ENCODE peak calls at places on chromosome 5, in six cellular contexts. One of them, this sample, is unnamed.

GRCh38 chr5:93800988-93801811 is 59.8 kb upstream of the POU5F2 start:
- DNase-seq in fibroblast of pulmonary artery: peak
- DNase-seq in AG10803: peak
- DNase-seq in endodermal cell: no peak
- DNase-seq in psoas muscle: peak
- DNase-seq in cardiac fibroblast: peak
- DNase-seq in this sample: no peak

GRCh38 chr5:137340899-137341298 is 158.2 kb downstream of the SPOCK1 start:
- DNase-seq in cardiac fibroblast: no peak
- DNase-seq in endodermal cell: no peak
- DNase-seq in psoas muscle: no peak
- DNase-seq in fibroblast of pulmonary artery: no peak
- DNase-seq in AG10803: no peak
- DNase-seq in this sample: no peak

GRCh38 chr5:1925111-1926070 is 42.7 kb upstream of the IRX4 start:
- DNase-seq in AG10803: no peak
- DNase-seq in fibroblast of pulmonary artery: no peak
- DNase-seq in psoas muscle: no peak
- DNase-seq in cardiac fibroblast: no peak
- DNase-seq in endodermal cell: peak
- DNase-seq in this sample: no peak

GRCh38 chr5:159458217-159458711 is 128.0 kb upstream of the IL12B start:
- DNase-seq in endodermal cell: peak
- DNase-seq in fibroblast of pulmonary artery: no peak
- DNase-seq in AG10803: no peak
- DNase-seq in psoas muscle: no peak
- DNase-seq in cardiac fibroblast: no peak
- DNase-seq in this sample: no peak

GRCh38 chr5:166436857-166437256 is 1854.6 kb upstream of the WWC1 start:
- DNase-seq in AG10803: no peak
- DNase-seq in psoas muscle: no peak
- DNase-seq in endodermal cell: no peak
- DNase-seq in cardiac fibroblast: peak
- DNase-seq in fibroblast of pulmonary artery: peak
- DNase-seq in this sample: no peak

GRCh38 chr5:61777292-61777691 is 445.2 kb downstream of the ZSWIM6 start:
- DNase-seq in endodermal cell: no peak
- DNase-seq in cardiac fibroblast: no peak
- DNase-seq in psoas muscle: no peak
- DNase-seq in AG10803: no peak
- DNase-seq in fibroblast of pulmonary artery: no peak
- DNase-seq in this sample: no peak

GRCh38 chr5:41433552-41434181 is 76.7 kb downstream of the PLCXD3 start:
- DNase-seq in fibroblast of pulmonary artery: no peak
- DNase-seq in endodermal cell: peak
- DNase-seq in AG10803: no peak
- DNase-seq in psoas muscle: no peak
- DNase-seq in cardiac fibroblast: no peak
- DNase-seq in this sample: no peak

GRCh38 chr5:45695011-45695667 is 1.0 kb downstream of the HCN1 start:
- DNase-seq in cardiac fibroblast: no peak
- DNase-seq in AG10803: no peak
- DNase-seq in endodermal cell: peak
- DNase-seq in psoas muscle: no peak
- DNase-seq in fibroblast of pulmonary artery: no peak
- DNase-seq in this sample: no peak

GRCh38 chr5:66661149-66661548 is 65.0 kb downstream of the MAST4 start:
- DNase-seq in AG10803: peak
- DNase-seq in fibroblast of pulmonary artery: peak
- DNase-seq in endodermal cell: no peak
- DNase-seq in psoas muscle: peak
- DNase-seq in cardiac fibroblast: peak
- DNase-seq in this sample: no peak

GRCh38 chr5:24855485-24855884 is 210.7 kb upstream of the CDH10 start:
- DNase-seq in AG10803: no peak
- DNase-seq in endodermal cell: peak
- DNase-seq in psoas muscle: no peak
- DNase-seq in fibroblast of pulmonary artery: no peak
- DNase-seq in cardiac fibroblast: no peak
- DNase-seq in this sample: no peak

GRCh38 chr5:133746834-133747233 is 134.5 kb upstream of the FSTL4 start:
- DNase-seq in psoas muscle: no peak
- DNase-seq in cardiac fibroblast: no peak
- DNase-seq in AG10803: no peak
- DNase-seq in fibroblast of pulmonary artery: no peak
- DNase-seq in endodermal cell: peak
- DNase-seq in this sample: peak

GRCh38 chr5:142780871-142781270 is 10.7 kb downstream of the ARHGAP26 start:
- DNase-seq in cardiac fibroblast: no peak
- DNase-seq in fibroblast of pulmonary artery: no peak
- DNase-seq in endodermal cell: peak
- DNase-seq in psoas muscle: no peak
- DNase-seq in AG10803: no peak
- DNase-seq in this sample: no peak

GRCh38 chr5:71887680-71888079 is 168.6 kb downstream of the CARTPT start:
- DNase-seq in fibroblast of pulmonary artery: peak
- DNase-seq in endodermal cell: no peak
- DNase-seq in AG10803: peak
- DNase-seq in cardiac fibroblast: peak
- DNase-seq in psoas muscle: no peak
- DNase-seq in this sample: peak

GRCh38 chr5:35862126-35862525 is 5.4 kb downstream of the IL7R start:
- DNase-seq in fibroblast of pulmonary artery: no peak
- DNase-seq in AG10803: no peak
- DNase-seq in endodermal cell: no peak
- DNase-seq in psoas muscle: no peak
- DNase-seq in cardiac fibroblast: no peak
- DNase-seq in this sample: no peak

GRCh38 chr5:35863159-35863558 is 6.5 kb downstream of the IL7R start:
- DNase-seq in endodermal cell: no peak
- DNase-seq in psoas muscle: no peak
- DNase-seq in AG10803: no peak
- DNase-seq in cardiac fibroblast: no peak
- DNase-seq in fibroblast of pulmonary artery: no peak
- DNase-seq in this sample: no peak

GRCh38 chr5:35859101-35859661 is 2.5 kb downstream of the IL7R start:
- DNase-seq in psoas muscle: no peak
- DNase-seq in AG10803: peak
- DNase-seq in cardiac fibroblast: no peak
- DNase-seq in fibroblast of pulmonary artery: peak
- DNase-seq in endodermal cell: no peak
- DNase-seq in this sample: no peak

GRCh38 chr5:35861718-35862117 is 5.0 kb downstream of the IL7R start:
- DNase-seq in endodermal cell: no peak
- DNase-seq in psoas muscle: no peak
- DNase-seq in cardiac fibroblast: no peak
- DNase-seq in fibroblast of pulmonary artery: no peak
- DNase-seq in AG10803: peak
- DNase-seq in this sample: no peak

GRCh38 chr5:35860686-35861085 is 4.0 kb downstream of the IL7R start:
- DNase-seq in fibroblast of pulmonary artery: no peak
- DNase-seq in psoas muscle: no peak
- DNase-seq in cardiac fibroblast: no peak
- DNase-seq in endodermal cell: no peak
- DNase-seq in AG10803: peak
- DNase-seq in this sample: no peak
- H3K4me3 ChIP-seq in fibroblast of pulmonary artery: no peak
- H3K4me3 ChIP-seq in psoas muscle: no peak
- H3K4me3 ChIP-seq in cardiac fibroblast: no peak
- H3K4me3 ChIP-seq in endodermal cell: no peak
- H3K4me3 ChIP-seq in AG10803: no peak
- H3K4me3 ChIP-seq in this sample: no peak

GRCh38 chr5:175788155-175788787 is 83.1 kb upstream of the CPLX2 start:
- DNase-seq in cardiac fibroblast: no peak
- DNase-seq in psoas muscle: no peak
- DNase-seq in fibroblast of pulmonary artery: no peak
- DNase-seq in AG10803: no peak
- DNase-seq in endodermal cell: no peak
- DNase-seq in this sample: no peak

GRCh38 chr5:175784230-175784629 is 87.1 kb upstream of the CPLX2 start:
- DNase-seq in psoas muscle: no peak
- DNase-seq in AG10803: no peak
- DNase-seq in fibroblast of pulmonary artery: no peak
- DNase-seq in cardiac fibroblast: no peak
- DNase-seq in endodermal cell: no peak
- DNase-seq in this sample: no peak

GRCh38 chr5:175790796-175791195 is 80.6 kb upstream of the CPLX2 start:
- DNase-seq in psoas muscle: no peak
- DNase-seq in endodermal cell: no peak
- DNase-seq in AG10803: no peak
- DNase-seq in cardiac fibroblast: no peak
- DNase-seq in fibroblast of pulmonary artery: no peak
- DNase-seq in this sample: no peak

DNA sequence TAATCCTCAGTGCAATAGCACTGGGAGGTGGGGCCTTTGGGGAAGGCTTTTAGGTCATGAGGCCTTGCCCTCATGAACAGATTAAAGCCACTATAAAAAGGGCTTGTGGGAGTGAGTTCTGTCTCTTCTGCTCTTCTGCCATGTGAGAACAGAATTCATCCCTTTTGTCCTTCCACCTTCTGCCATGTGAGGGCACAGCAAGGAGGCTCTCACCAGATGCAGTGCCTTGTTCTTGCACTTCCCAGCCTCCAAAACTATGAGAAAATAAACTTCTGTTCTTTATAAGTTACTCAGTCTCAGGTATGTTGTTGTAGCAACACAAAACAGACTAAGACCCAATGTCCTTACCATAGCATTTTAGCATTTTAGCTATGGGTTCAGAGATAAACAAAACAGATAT is 81.7 kb upstream of the CPLX2 start:
- DNase-seq in cardiac fibroblast: no peak
- DNase-seq in endodermal cell: no peak
- DNase-seq in psoas muscle: no peak
- DNase-seq in fibroblast of pulmonary artery: no peak
- DNase-seq in AG10803: no peak
- DNase-seq in this sample: no peak
- TF ChIP-seq CTCF in cardiac fibroblast: no peak
- TF ChIP-seq CTCF in endodermal cell: no peak
- TF ChIP-seq CTCF in psoas muscle: no peak
- TF ChIP-seq CTCF in fibroblast of pulmonary artery: no peak
- TF ChIP-seq CTCF in AG10803: no peak
- TF ChIP-seq CTCF in this sample: no peak

GRCh38 chr5:172886974-172887491 is 53.0 kb downstream of the ERGIC1 start:
- DNase-seq in AG10803: peak
- DNase-seq in fibroblast of pulmonary artery: peak
- DNase-seq in psoas muscle: peak
- DNase-seq in cardiac fibroblast: peak
- DNase-seq in endodermal cell: no peak
- DNase-seq in this sample: peak
- H3K4me3 ChIP-seq in AG10803: no peak
- H3K4me3 ChIP-seq in fibroblast of pulmonary artery: no peak
- H3K4me3 ChIP-seq in psoas muscle: no peak
- H3K4me3 ChIP-seq in cardiac fibroblast: no peak
- H3K4me3 ChIP-seq in endodermal cell: no peak
- H3K4me3 ChIP-seq in this sample: no peak

GRCh38 chr5:147464211-147464610 is 45.7 kb downstream of the DPYSL3 start:
- DNase-seq in cardiac fibroblast: peak
- DNase-seq in AG10803: peak
- DNase-seq in fibroblast of pulmonary artery: peak
- DNase-seq in psoas muscle: no peak
- DNase-seq in endodermal cell: peak
- DNase-seq in this sample: peak
- TF ChIP-seq CTCF in cardiac fibroblast: peak
- TF ChIP-seq CTCF in AG10803: peak
- TF ChIP-seq CTCF in fibroblast of pulmonary artery: peak
- TF ChIP-seq CTCF in psoas muscle: peak
- TF ChIP-seq CTCF in endodermal cell: peak
- TF ChIP-seq CTCF in this sample: peak

GRCh38 chr5:79508354-79508753 is 5.6 kb downstream of the HOMER1 start:
- DNase-seq in endodermal cell: no peak
- DNase-seq in AG10803: no peak
- DNase-seq in cardiac fibroblast: no peak
- DNase-seq in fibroblast of pulmonary artery: no peak
- DNase-seq in psoas muscle: no peak
- DNase-seq in this sample: no peak
- H3K4me3 ChIP-seq in endodermal cell: peak
- H3K4me3 ChIP-seq in AG10803: no peak
- H3K4me3 ChIP-seq in cardiac fibroblast: no peak
- H3K4me3 ChIP-seq in fibroblast of pulmonary artery: no peak
- H3K4me3 ChIP-seq in psoas muscle: peak
- H3K4me3 ChIP-seq in this sample: no peak

DNA sequence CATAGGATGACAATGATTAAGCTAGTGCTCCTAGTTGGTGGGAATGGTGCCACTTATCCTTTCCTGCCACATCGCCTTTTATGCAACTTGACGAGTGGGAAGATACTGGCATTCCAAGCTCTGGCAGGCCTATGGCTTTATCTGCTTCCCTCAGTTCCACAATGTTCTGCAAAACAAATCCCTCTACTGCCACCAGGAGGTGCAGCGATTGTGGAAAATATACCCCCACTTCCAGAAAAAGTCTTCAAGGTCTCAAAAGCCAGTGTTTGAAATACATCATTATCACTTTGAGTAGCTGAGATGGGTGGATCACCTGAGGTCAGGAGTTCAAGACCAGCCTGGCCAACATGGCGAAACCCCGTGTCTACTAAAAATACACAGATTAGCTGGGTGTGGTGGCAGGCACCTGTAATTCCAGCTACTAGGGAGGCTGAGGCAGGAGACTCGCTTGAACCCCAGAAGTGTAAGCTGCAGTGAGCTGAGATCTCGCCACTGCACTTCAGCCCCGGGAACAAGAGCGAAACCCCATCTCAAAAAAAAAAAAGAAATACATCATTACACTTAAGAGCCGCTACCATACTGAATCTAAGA is 3.4 kb downstream of the CLINT1 start:
- DNase-seq in AG10803: peak
- DNase-seq in fibroblast of pulmonary artery: peak
- DNase-seq in psoas muscle: peak
- DNase-seq in endodermal cell: peak
- DNase-seq in cardiac fibroblast: peak
- DNase-seq in this sample: peak
- TF ChIP-seq CTCF in AG10803: peak
- TF ChIP-seq CTCF in fibroblast of pulmonary artery: peak
- TF ChIP-seq CTCF in psoas muscle: peak
- TF ChIP-seq CTCF in endodermal cell: peak
- TF ChIP-seq CTCF in cardiac fibroblast: peak
- TF ChIP-seq CTCF in this sample: peak

This sample was measured in Caco-2.